ENCODE peak calls at places on chromosomes 5 and 9, in four cellular contexts. One of them, this sample, is unnamed.

GRCh38 chr9:96100385-96100978 is 201.5 kb downstream of the HSD17B3 start:
- DNase-seq in H1: no peak
- DNase-seq in HepG2: no peak
- DNase-seq in K562: no peak
- DNase-seq in this sample: no peak

GRCh38 chr9:131366745-131367401 is 27.0 kb upstream of the PRRC2B start:
- DNase-seq in H1: peak
- DNase-seq in HepG2: peak
- DNase-seq in K562: peak
- DNase-seq in this sample: no peak

GRCh38 chr5:82164957-82165698 is 113.0 kb downstream of the RPS23 start:
- DNase-seq in H1: no peak
- DNase-seq in HepG2: no peak
- DNase-seq in K562: no peak
- DNase-seq in this sample: no peak

GRCh38 chr9:131677445-131678180 is 62.3 kb downstream of the RAPGEF1 start:
- DNase-seq in H1: no peak
- DNase-seq in HepG2: peak
- DNase-seq in K562: no peak
- DNase-seq in this sample: peak

GRCh38 chr9:104927216-104927911 is 591 bp downstream of the ABCA1 start:
- DNase-seq in H1: peak
- DNase-seq in HepG2: peak
- DNase-seq in K562: no peak
- DNase-seq in this sample: no peak

GRCh38 chr9:22244141-22245011 is 202.2 kb upstream of the DMRTA1 start:
- DNase-seq in H1: no peak
- DNase-seq in HepG2: peak
- DNase-seq in K562: no peak
- DNase-seq in this sample: no peak

GRCh38 chr9:99037768-99038167 is 67.1 kb upstream of the TGFBR1 start:
- DNase-seq in H1: no peak
- DNase-seq in HepG2: no peak
- DNase-seq in K562: no peak
- DNase-seq in this sample: no peak

GRCh38 chr5:91235194-91235793 is 147.8 kb downstream of the ARRDC3 start:
- DNase-seq in H1: no peak
- DNase-seq in HepG2: peak
- DNase-seq in K562: no peak
- DNase-seq in this sample: no peak

GRCh38 chr9:33241298-33241697 is 1.3 kb downstream of the SPINK4 start:
- DNase-seq in H1: no peak
- DNase-seq in HepG2: no peak
- DNase-seq in K562: no peak
- DNase-seq in this sample: no peak

GRCh38 chr5:136174021-136174659 is 18.8 kb downstream of the SMIM32 start:
- DNase-seq in H1: no peak
- DNase-seq in HepG2: peak
- DNase-seq in K562: peak
- DNase-seq in this sample: peak

GRCh38 chr9:15244001-15244441 is 63.0 kb downstream of the TTC39B start:
- DNase-seq in H1: no peak
- DNase-seq in HepG2: no peak
- DNase-seq in K562: no peak
- DNase-seq in this sample: no peak

GRCh38 chr9:17349816-17350215 is 215.0 kb downstream of the CNTLN start:
- DNase-seq in H1: no peak
- DNase-seq in HepG2: no peak
- DNase-seq in K562: no peak
- DNase-seq in this sample: no peak

GRCh38 chr5:167029488-167029887 is 1262.0 kb upstream of the WWC1 start:
- DNase-seq in H1: no peak
- DNase-seq in HepG2: no peak
- DNase-seq in K562: no peak
- DNase-seq in this sample: no peak

GRCh38 chr9:110650261-110650660 is 18.3 kb upstream of the MUSK start:
- DNase-seq in H1: no peak
- DNase-seq in HepG2: no peak
- DNase-seq in K562: no peak
- DNase-seq in this sample: no peak

GRCh38 chr9:71647094-71647591 is 121.2 kb downstream of the CEMIP2 start:
- DNase-seq in H1: no peak
- DNase-seq in HepG2: no peak
- DNase-seq in K562: peak
- DNase-seq in this sample: peak

GRCh38 chr9:28853487-28853886 is 1280.2 kb upstream of the C9orf72 start:
- DNase-seq in H1: no peak
- DNase-seq in HepG2: no peak
- DNase-seq in K562: no peak
- DNase-seq in this sample: no peak

GRCh38 chr9:86642721-86643120 is 288.5 kb upstream of the TUT7 start:
- DNase-seq in H1: no peak
- DNase-seq in HepG2: no peak
- DNase-seq in K562: no peak
- DNase-seq in this sample: no peak

GRCh38 chr9:101524371-101524770 is 9.3 kb upstream of the RNF20 start:
- DNase-seq in H1: no peak
- DNase-seq in HepG2: no peak
- DNase-seq in K562: no peak
- DNase-seq in this sample: no peak

GRCh38 chr9:133788819-133789733 is 50.9 kb upstream of the SARDH start:
- DNase-seq in H1: no peak
- DNase-seq in HepG2: peak
- DNase-seq in K562: no peak
- DNase-seq in this sample: no peak

GRCh38 chr5:115377468-115378217 is 81.2 kb upstream of the CCDC112 start:
- DNase-seq in H1: no peak
- DNase-seq in HepG2: no peak
- DNase-seq in K562: no peak
- DNase-seq in this sample: peak

GRCh38 chr5:170154744-170155143 is 49.0 kb downstream of the FOXI1 start:
- DNase-seq in H1: no peak
- DNase-seq in HepG2: no peak
- DNase-seq in K562: peak
- DNase-seq in this sample: no peak

GRCh38 chr5:176770431-176770830 is 39.9 kb upstream of the UNC5A start:
- DNase-seq in H1: no peak
- DNase-seq in HepG2: no peak
- DNase-seq in K562: no peak
- DNase-seq in this sample: no peak

GRCh38 chr5:95549030-95549429 is 5.7 kb downstream of the SKIC3 start:
- DNase-seq in H1: no peak
- DNase-seq in HepG2: no peak
- DNase-seq in K562: no peak
- DNase-seq in this sample: no peak

GRCh38 chr9:93071464-93071863 is 13.0 kb downstream of the SUSD3 start:
- DNase-seq in H1: peak
- DNase-seq in HepG2: peak
- DNase-seq in K562: peak
- DNase-seq in this sample: no peak

GRCh38 chr5:174610968-174611367 is 113.4 kb upstream of the MSX2 start:
- DNase-seq in H1: no peak
- DNase-seq in HepG2: no peak
- DNase-seq in K562: no peak
- DNase-seq in this sample: no peak

GRCh38 chr9:108991479-108991878 is 21.8 kb downstream of the CTNNAL1 start:
- DNase-seq in H1: no peak
- DNase-seq in HepG2: no peak
- DNase-seq in K562: no peak
- DNase-seq in this sample: no peak

GRCh38 chr9:115121140-115121710 is 3.3 kb upstream of the TNC start:
- DNase-seq in H1: no peak
- DNase-seq in HepG2: no peak
- DNase-seq in K562: no peak
- DNase-seq in this sample: no peak

GRCh38 chr5:157273131-157273556 is 7.2 kb downstream of the CYFIP2 start:
- DNase-seq in H1: no peak
- DNase-seq in HepG2: no peak
- DNase-seq in K562: no peak
- DNase-seq in this sample: peak

DNA sequence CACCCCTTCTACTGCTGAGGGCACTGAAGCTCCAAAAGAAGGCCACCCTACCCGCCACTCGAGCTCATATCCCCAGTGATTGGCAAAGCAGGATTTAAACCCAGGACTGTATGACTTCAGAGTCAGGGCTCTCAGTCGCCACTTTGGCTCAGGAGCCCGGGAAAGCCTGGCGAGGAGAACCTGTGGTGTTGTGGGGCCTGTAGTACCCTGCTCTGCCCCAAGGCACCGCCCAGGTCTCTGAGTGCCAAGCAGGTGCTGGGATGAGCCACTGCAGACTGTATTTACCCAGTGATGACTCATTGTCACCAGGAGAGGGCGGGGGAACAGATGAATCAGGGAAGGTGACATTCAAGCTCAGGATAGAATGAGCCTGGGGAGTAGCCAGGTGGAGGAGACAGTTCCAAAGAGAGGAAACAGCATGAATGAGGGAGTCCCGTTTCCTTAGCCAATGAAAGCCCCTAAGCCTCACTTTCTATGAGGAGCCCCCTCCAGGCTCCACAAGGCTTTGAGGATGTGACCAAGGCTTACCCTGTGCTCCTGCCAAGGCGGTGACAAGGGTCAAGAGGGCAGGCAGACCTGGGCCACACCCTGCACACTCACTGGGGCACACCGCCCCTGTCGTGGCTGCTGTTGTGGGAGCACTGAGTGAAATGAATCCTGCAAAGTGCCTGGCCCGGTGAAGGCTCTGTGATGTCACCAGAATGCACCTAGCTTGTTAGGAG is 17.8 kb upstream of the DPM2 start:
- DNase-seq in H1: peak
- DNase-seq in HepG2: peak
- DNase-seq in K562: peak
- DNase-seq in this sample: no peak
- TF ChIP-seq BRCA1 in H1: no peak
- TF ChIP-seq BRCA1 in HepG2: no peak
- TF ChIP-seq BRCA1 in K562: no peak
- TF ChIP-seq BRCA1 in this sample: no peak

GRCh38 chr9:89543057-89543456 is 45.1 kb upstream of the SEMA4D start:
- DNase-seq in H1: no peak
- DNase-seq in HepG2: no peak
- DNase-seq in K562: no peak
- DNase-seq in this sample: no peak
- TF ChIP-seq CEBPB in H1: no peak
- TF ChIP-seq CEBPB in HepG2: no peak
- TF ChIP-seq CEBPB in K562: no peak
- TF ChIP-seq CEBPB in this sample: no peak

GRCh38 chr5:153458266-153458665 is 32.2 kb upstream of the GRIA1 start:
- DNase-seq in H1: no peak
- DNase-seq in HepG2: no peak
- DNase-seq in K562: no peak
- DNase-seq in this sample: no peak

GRCh38 chr5:153460421-153460820 is 30.0 kb upstream of the GRIA1 start:
- DNase-seq in H1: no peak
- DNase-seq in HepG2: no peak
- DNase-seq in K562: no peak
- DNase-seq in this sample: no peak

GRCh38 chr5:153467546-153467945 is 22.9 kb upstream of the GRIA1 start:
- DNase-seq in H1: no peak
- DNase-seq in HepG2: no peak
- DNase-seq in K562: no peak
- DNase-seq in this sample: no peak

GRCh38 chr5:153461341-153461740 is 29.1 kb upstream of the GRIA1 start:
- DNase-seq in H1: no peak
- DNase-seq in HepG2: no peak
- DNase-seq in K562: no peak
- DNase-seq in this sample: no peak

DNA sequence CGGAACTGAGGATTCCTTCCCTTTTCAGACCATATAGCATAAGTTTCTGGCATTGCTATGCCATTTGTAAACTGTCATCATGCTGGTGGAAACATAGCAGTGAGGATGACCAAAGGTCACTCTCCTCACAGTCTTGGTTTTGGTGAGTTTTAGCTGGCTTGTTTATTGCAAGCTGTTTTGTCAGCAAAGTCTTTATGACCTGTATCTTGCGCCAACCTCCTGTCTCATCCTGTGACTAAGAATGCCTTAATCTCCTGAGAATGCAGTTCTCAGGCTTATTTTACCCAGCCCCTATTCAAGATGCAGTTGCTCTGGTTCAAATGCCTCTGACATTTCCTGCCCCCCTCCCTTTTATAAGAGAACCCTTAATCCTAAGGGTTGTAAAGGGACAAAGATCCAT is 26.7 kb upstream of the GRIA1 start:
- DNase-seq in H1: no peak
- DNase-seq in HepG2: no peak
- DNase-seq in K562: no peak
- DNase-seq in this sample: no peak
- TF ChIP-seq BRCA1 in H1: no peak
- TF ChIP-seq BRCA1 in HepG2: no peak
- TF ChIP-seq BRCA1 in K562: no peak
- TF ChIP-seq BRCA1 in this sample: no peak

GRCh38 chr5:131575660-131576227 is 59.3 kb downstream of the RAPGEF6 start:
- DNase-seq in H1: no peak
- DNase-seq in HepG2: no peak
- DNase-seq in K562: no peak
- DNase-seq in this sample: no peak
- TF ChIP-seq CEBPB in H1: no peak
- TF ChIP-seq CEBPB in HepG2: no peak
- TF ChIP-seq CEBPB in K562: no peak
- TF ChIP-seq CEBPB in this sample: no peak

DNA sequence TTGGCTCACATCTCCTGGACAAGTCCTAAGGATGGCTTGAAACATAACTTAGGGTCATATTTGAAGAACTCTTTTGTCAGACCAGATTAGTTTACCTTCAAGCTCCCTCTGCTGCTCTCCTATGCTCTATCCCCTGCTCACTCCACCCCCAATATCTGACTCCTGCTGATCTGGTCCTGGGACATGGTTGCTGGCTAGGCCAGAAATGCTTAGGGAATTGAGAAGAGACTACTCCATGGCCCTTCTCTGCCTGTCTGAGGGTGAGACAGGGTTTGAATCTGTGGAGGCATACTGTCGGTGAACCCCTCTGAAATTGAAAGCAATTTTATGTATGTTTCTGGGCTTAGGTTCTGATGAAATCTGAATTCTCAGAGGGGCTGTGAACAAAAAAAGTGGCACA is 3.3 kb downstream of the OTULIN start:
- DNase-seq in H1: no peak
- DNase-seq in HepG2: no peak
- DNase-seq in K562: no peak
- DNase-seq in this sample: no peak
- TF ChIP-seq BRCA1 in H1: no peak
- TF ChIP-seq BRCA1 in HepG2: no peak
- TF ChIP-seq BRCA1 in K562: no peak
- TF ChIP-seq BRCA1 in this sample: no peak

This sample was measured in GM12878.